ENCODE peak calls at places on chromosomes 6 and 20, in ten cellular contexts. One of them, this sample, is unnamed.

GRCh38 chr6:106167105-106167814 is 81.1 kb downstream of the PRDM1 start:
- DNase-seq in choroid plexus epithelial cell: no peak
- DNase-seq in Caki2: no peak
- DNase-seq in non-pigmented ciliary epithelial cell: no peak
- DNase-seq in tibial artery: no peak
- DNase-seq in neural crest cell: no peak
- DNase-seq in psoas muscle: no peak
- DNase-seq in stimulated activated CD4-positive, alpha-beta T cell treated with anti-CD3 and anti-CD28 coated beads, Interleukin-2, amount 100 ng/mL, for 24 hours: no peak
- DNase-seq in lower leg skin: no peak
- DNase-seq in mucosa of descending colon: no peak
- DNase-seq in this sample: no peak

GRCh38 chr6:12605888-12606345 is 110.7 kb upstream of the PHACTR1 start:
- DNase-seq in neural crest cell: peak; percentile 52
- DNase-seq in tibial artery: peak; percentile 26
- DNase-seq in Caki2: peak; percentile 51
- DNase-seq in psoas muscle: no peak
- DNase-seq in lower leg skin: peak; percentile 53
- DNase-seq in choroid plexus epithelial cell: peak; percentile 83
- DNase-seq in stimulated activated CD4-positive, alpha-beta T cell treated with anti-CD3 and anti-CD28 coated beads, Interleukin-2, amount 100 ng/mL, for 24 hours: peak; percentile 35
- DNase-seq in non-pigmented ciliary epithelial cell: peak; percentile 30
- DNase-seq in mucosa of descending colon: peak; percentile 85
- DNase-seq in this sample: no peak

GRCh38 chr20:35303735-35304431 is 11.7 kb upstream of the FAM83C start:
- DNase-seq in Caki2: peak; percentile 89
- DNase-seq in psoas muscle: peak; percentile 76
- DNase-seq in lower leg skin: peak; percentile 86
- DNase-seq in neural crest cell: peak; percentile 82
- DNase-seq in mucosa of descending colon: peak; percentile 94
- DNase-seq in stimulated activated CD4-positive, alpha-beta T cell treated with anti-CD3 and anti-CD28 coated beads, Interleukin-2, amount 100 ng/mL, for 24 hours: peak; percentile 86
- DNase-seq in tibial artery: peak; percentile 76
- DNase-seq in choroid plexus epithelial cell: peak; percentile 95
- DNase-seq in non-pigmented ciliary epithelial cell: peak; percentile 74
- DNase-seq in this sample: no peak

GRCh38 chr20:36481380-36482043 is 59.8 kb upstream of the MYL9 start:
- DNase-seq in lower leg skin: no peak
- DNase-seq in non-pigmented ciliary epithelial cell: no peak
- DNase-seq in stimulated activated CD4-positive, alpha-beta T cell treated with anti-CD3 and anti-CD28 coated beads, Interleukin-2, amount 100 ng/mL, for 24 hours: no peak
- DNase-seq in psoas muscle: peak; percentile 29
- DNase-seq in mucosa of descending colon: no peak
- DNase-seq in Caki2: no peak
- DNase-seq in tibial artery: no peak
- DNase-seq in neural crest cell: no peak
- DNase-seq in choroid plexus epithelial cell: no peak
- DNase-seq in this sample: no peak

GRCh38 chr20:15610700-15611277 is 962.5 kb downstream of the KIF16B start:
- DNase-seq in psoas muscle: no peak
- DNase-seq in choroid plexus epithelial cell: no peak
- DNase-seq in stimulated activated CD4-positive, alpha-beta T cell treated with anti-CD3 and anti-CD28 coated beads, Interleukin-2, amount 100 ng/mL, for 24 hours: no peak
- DNase-seq in tibial artery: no peak
- DNase-seq in non-pigmented ciliary epithelial cell: no peak
- DNase-seq in lower leg skin: no peak
- DNase-seq in neural crest cell: no peak
- DNase-seq in Caki2: no peak
- DNase-seq in mucosa of descending colon: no peak
- DNase-seq in this sample: no peak

GRCh38 chr6:74798302-74798701 is 407.6 kb downstream of the COL12A1 start:
- DNase-seq in mucosa of descending colon: no peak
- DNase-seq in non-pigmented ciliary epithelial cell: no peak
- DNase-seq in tibial artery: no peak
- DNase-seq in psoas muscle: no peak
- DNase-seq in choroid plexus epithelial cell: no peak
- DNase-seq in stimulated activated CD4-positive, alpha-beta T cell treated with anti-CD3 and anti-CD28 coated beads, Interleukin-2, amount 100 ng/mL, for 24 hours: no peak
- DNase-seq in neural crest cell: no peak
- DNase-seq in Caki2: no peak
- DNase-seq in lower leg skin: no peak
- DNase-seq in this sample: no peak

GRCh38 chr20:9059931-9060330 is 9.0 kb upstream of the PLCB4 start:
- DNase-seq in mucosa of descending colon: no peak
- DNase-seq in tibial artery: no peak
- DNase-seq in Caki2: peak; percentile 80
- DNase-seq in psoas muscle: no peak
- DNase-seq in lower leg skin: no peak
- DNase-seq in choroid plexus epithelial cell: no peak
- DNase-seq in non-pigmented ciliary epithelial cell: no peak
- DNase-seq in neural crest cell: no peak
- DNase-seq in stimulated activated CD4-positive, alpha-beta T cell treated with anti-CD3 and anti-CD28 coated beads, Interleukin-2, amount 100 ng/mL, for 24 hours: no peak
- DNase-seq in this sample: no peak

GRCh38 chr20:48802216-48802615 is 25.6 kb downstream of the PREX1 start:
- DNase-seq in choroid plexus epithelial cell: no peak
- DNase-seq in lower leg skin: no peak
- DNase-seq in mucosa of descending colon: no peak
- DNase-seq in Caki2: no peak
- DNase-seq in non-pigmented ciliary epithelial cell: no peak
- DNase-seq in tibial artery: no peak
- DNase-seq in neural crest cell: no peak
- DNase-seq in stimulated activated CD4-positive, alpha-beta T cell treated with anti-CD3 and anti-CD28 coated beads, Interleukin-2, amount 100 ng/mL, for 24 hours: no peak
- DNase-seq in psoas muscle: no peak
- DNase-seq in this sample: no peak

GRCh38 chr6:138971601-138972000 is 16.5 kb downstream of the REPS1 start:
- DNase-seq in psoas muscle: no peak
- DNase-seq in neural crest cell: no peak
- DNase-seq in choroid plexus epithelial cell: no peak
- DNase-seq in non-pigmented ciliary epithelial cell: no peak
- DNase-seq in tibial artery: no peak
- DNase-seq in lower leg skin: no peak
- DNase-seq in stimulated activated CD4-positive, alpha-beta T cell treated with anti-CD3 and anti-CD28 coated beads, Interleukin-2, amount 100 ng/mL, for 24 hours: no peak
- DNase-seq in Caki2: peak; percentile 33
- DNase-seq in mucosa of descending colon: no peak
- DNase-seq in this sample: no peak

GRCh38 chr20:53282217-53282955 is 310.2 kb downstream of the TSHZ2 start:
- DNase-seq in non-pigmented ciliary epithelial cell: no peak
- DNase-seq in neural crest cell: no peak
- DNase-seq in choroid plexus epithelial cell: no peak
- DNase-seq in psoas muscle: no peak
- DNase-seq in stimulated activated CD4-positive, alpha-beta T cell treated with anti-CD3 and anti-CD28 coated beads, Interleukin-2, amount 100 ng/mL, for 24 hours: no peak
- DNase-seq in mucosa of descending colon: no peak
- DNase-seq in Caki2: no peak
- DNase-seq in lower leg skin: no peak
- DNase-seq in tibial artery: no peak
- DNase-seq in this sample: no peak